ENCODE peak calls at places on chromosomes 5 and 9, in four cellular contexts. E is ACHN, U is mammary epithelial cell, R is RWPE2. H is an unnamed sample.

GRCh38 chr5:6715758-6716633 is 2.8 kb downstream of the TENT4A start:
- DNase-seq in E (no peak), U (no peak), R (peak), H (no peak)

GRCh38 chr5:170681013-170681433 is 102.5 kb upstream of the GABRP start:
- DNase-seq in E (peak), U (peak), R (no peak), H (peak)

GRCh38 chr5:44002381-44002901 is 386.8 kb downstream of the FGF10 start:
- DNase-seq in E (no peak), U (no peak), R (no peak), H (peak)

GRCh38 chr5:158354958-158355357 is 496.0 kb upstream of the CLINT1 start:
- DNase-seq in E (no peak), U (no peak), R (no peak), H (no peak)

GRCh38 chr5:90878549-90879196 is 320.1 kb downstream of the ADGRV1 start:
- DNase-seq in E (no peak), U (peak), R (no peak), H (peak)

GRCh38 chr9:33159760-33160127 is 7.4 kb downstream of the B4GALT1 start:
- DNase-seq in E (no peak), U (peak), R (peak), H (no peak)

GRCh38 chr5:75734913-75735789 is 17.9 kb upstream of the POC5 start:
- DNase-seq in E (peak), U (peak), R (no peak), H (peak)

GRCh38 chr5:54259090-54259489 is 51.3 kb downstream of the ARL15 start:
- DNase-seq in E (no peak), U (peak), R (no peak), H (no peak)

GRCh38 chr9:114685951-114686350 is 4.0 kb upstream of the TEX48 start:
- DNase-seq in E (no peak), U (no peak), R (no peak), H (no peak)

GRCh38 chr5:156329197-156329611 is 2.2 kb downstream of the SGCD start:
- DNase-seq in E (no peak), U (no peak), R (no peak), H (no peak)

GRCh38 chr5:111117149-111117548 is 25.0 kb downstream of the WDR36 start:
- DNase-seq in E (no peak), U (no peak), R (no peak), H (no peak)

GRCh38 chr9:129176786-129177442 is 1.1 kb downstream of the IER5L start:
- DNase-seq in E (peak), U (peak), R (no peak), H (peak)

GRCh38 chr5:25862276-25862675 is 1176.1 kb downstream of the CDH9 start:
- DNase-seq in E (peak), U (no peak), R (no peak), H (no peak)